ENCODE peak calls at places on chromosomes 6 and 20, in seven cellular contexts. S is DND-41, V is brain microvascular endothelial cell, T is astrocyte of the spinal cord, C is tibial artery, U is uterus, J is AG10803. W is an unnamed sample.

GRCh38 chr6:89582669-89583325 is 55.8 kb downstream of the LYRM2 start:
- DNase-seq in V (no peak), T (no peak), C (no peak), S (no peak), U (no peak), J (peak; percentile 4), W (no peak)

GRCh38 chr20:2524435-2525272 is 11.7 kb upstream of the TMC2 start:
- DNase-seq in V (peak; percentile 60), C (peak; percentile 75), U (peak; percentile 88), T (peak; percentile 83), S (peak; percentile 92), J (peak; percentile 65), W (peak; percentile 65)

GRCh38 chr6:44738652-44739141 is 351.2 kb downstream of the CDC5L start:
- DNase-seq in C (no peak), T (no peak), J (peak; percentile 90), U (no peak), V (peak; percentile 36), S (no peak), W (peak; percentile 29)

GRCh38 chr6:80637312-80637711 is 530.8 kb downstream of the BCKDHB start:
- DNase-seq in C (no peak), S (no peak), J (peak; percentile 60), V (peak; percentile 22), T (peak; percentile 31), U (no peak), W (peak; percentile 62)

GRCh38 chr6:115750946-115751345 is 309.7 kb downstream of the FRK start:
- DNase-seq in C (no peak), U (no peak), S (no peak), V (no peak), J (no peak), T (no peak), W (no peak)

GRCh38 chr6:158503222-158503621 is 56.7 kb upstream of the TMEM181 start:
- DNase-seq in J (no peak), U (no peak), V (no peak), S (no peak), C (no peak), T (no peak), W (no peak)

GRCh38 chr20:3805594-3806264 is 9.6 kb downstream of the CDC25B start:
- DNase-seq in J (peak; percentile 72), S (no peak), V (no peak), T (peak; percentile 67), C (no peak), U (no peak), W (peak; percentile 68)

GRCh38 chr6:144150673-144151009 is 324 bp downstream of the STX11 start:
- DNase-seq in U (no peak), C (no peak), S (peak; percentile 56), T (peak; percentile 35), J (no peak), V (peak; percentile 28), W (peak; percentile 34)

GRCh38 chr6:16494781-16495180 is 256.4 kb downstream of the GMPR start:
- DNase-seq in J (no peak), T (peak; percentile 21), S (no peak), V (no peak), C (no peak), U (no peak), W (no peak)

GRCh38 chr6:134416501-134417154 is 98.7 kb upstream of the SGK1 start:
- DNase-seq in U (no peak), J (peak; percentile 64), T (peak; percentile 47), C (no peak), S (no peak), V (peak; percentile 69), W (peak; percentile 82)

GRCh38 chr6:138025528-138025941 is 81.7 kb downstream of the PERP start:
- DNase-seq in U (no peak), J (no peak), T (no peak), V (no peak), C (no peak), S (no peak), W (no peak)

GRCh38 chr6:125549202-125549884 is 200.1 kb upstream of the HEY2 start:
- DNase-seq in S (no peak), V (no peak), U (no peak), T (no peak), C (no peak), J (no peak), W (no peak)

GRCh38 chr6:20717743-20718142 is 183.5 kb downstream of the CDKAL1 start:
- DNase-seq in S (no peak), U (no peak), C (no peak), T (no peak), V (no peak), J (no peak), W (no peak)

GRCh38 chr20:36085686-36086267 is 68.8 kb upstream of the EPB41L1 start:
- DNase-seq in U (no peak), V (peak; percentile 61), T (peak; percentile 61), S (no peak), J (peak; percentile 53), C (no peak), W (peak; percentile 74)

GRCh38 chr6:165222315-165223025 is 86.9 kb downstream of the C6orf118 start:
- DNase-seq in C (no peak), T (no peak), S (no peak), J (peak; percentile 15), U (no peak), V (no peak), W (no peak)

DNA sequence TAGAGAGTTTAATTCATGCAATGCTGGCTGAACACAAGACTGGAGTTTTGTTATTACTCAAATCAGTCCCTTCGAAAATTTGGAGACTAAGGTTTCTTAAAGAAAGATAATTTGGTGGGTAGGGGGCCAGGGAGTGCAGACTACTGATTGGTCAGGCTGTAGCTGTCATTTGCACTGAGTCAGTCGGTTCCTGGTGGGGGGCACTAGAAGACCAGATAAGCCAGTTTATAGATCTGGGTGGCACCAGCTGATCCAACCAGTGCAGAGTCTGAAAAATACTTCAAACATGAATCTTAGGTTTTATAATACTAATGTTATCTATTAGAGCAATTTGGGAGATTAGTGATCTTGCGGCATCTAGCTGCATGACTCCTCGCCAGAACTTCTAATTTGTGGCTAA is 530.7 kb downstream of the NKAIN2 start:
- DNase-seq in C (no peak), S (no peak), U (no peak), J (no peak), V (no peak), T (no peak), W (no peak)
- TF ChIP-seq CTCF in C (no peak), S (no peak), U (no peak), J (no peak), V (no peak), T (no peak), W (no peak)

GRCh38 chr20:19423097-19423891 is 210.9 kb downstream of the SLC24A3 start:
- DNase-seq in V (no peak), J (no peak), T (peak; percentile 32), S (no peak), U (no peak), C (no peak), W (no peak)

GRCh38 chr20:19423892-19424620 is 211.6 kb downstream of the SLC24A3 start:
- DNase-seq in U (no peak), S (no peak), J (no peak), C (no peak), V (no peak), T (no peak), W (no peak)

GRCh38 chr20:19416627-19417026 is 204.2 kb downstream of the SLC24A3 start:
- DNase-seq in V (no peak), S (no peak), C (no peak), U (no peak), T (no peak), J (no peak), W (no peak)

GRCh38 chr20:19415786-19416185 is 203.3 kb downstream of the SLC24A3 start:
- DNase-seq in U (no peak), S (no peak), T (no peak), V (no peak), J (no peak), C (no peak), W (no peak)

GRCh38 chr20:19419420-19419819 is 207.0 kb downstream of the SLC24A3 start:
- DNase-seq in J (no peak), C (no peak), V (no peak), U (no peak), S (no peak), T (no peak), W (no peak)
- TF ChIP-seq CTCF in J (no peak), C (no peak), V (no peak), U (no peak), S (no peak), T (no peak), W (no peak)

DNA sequence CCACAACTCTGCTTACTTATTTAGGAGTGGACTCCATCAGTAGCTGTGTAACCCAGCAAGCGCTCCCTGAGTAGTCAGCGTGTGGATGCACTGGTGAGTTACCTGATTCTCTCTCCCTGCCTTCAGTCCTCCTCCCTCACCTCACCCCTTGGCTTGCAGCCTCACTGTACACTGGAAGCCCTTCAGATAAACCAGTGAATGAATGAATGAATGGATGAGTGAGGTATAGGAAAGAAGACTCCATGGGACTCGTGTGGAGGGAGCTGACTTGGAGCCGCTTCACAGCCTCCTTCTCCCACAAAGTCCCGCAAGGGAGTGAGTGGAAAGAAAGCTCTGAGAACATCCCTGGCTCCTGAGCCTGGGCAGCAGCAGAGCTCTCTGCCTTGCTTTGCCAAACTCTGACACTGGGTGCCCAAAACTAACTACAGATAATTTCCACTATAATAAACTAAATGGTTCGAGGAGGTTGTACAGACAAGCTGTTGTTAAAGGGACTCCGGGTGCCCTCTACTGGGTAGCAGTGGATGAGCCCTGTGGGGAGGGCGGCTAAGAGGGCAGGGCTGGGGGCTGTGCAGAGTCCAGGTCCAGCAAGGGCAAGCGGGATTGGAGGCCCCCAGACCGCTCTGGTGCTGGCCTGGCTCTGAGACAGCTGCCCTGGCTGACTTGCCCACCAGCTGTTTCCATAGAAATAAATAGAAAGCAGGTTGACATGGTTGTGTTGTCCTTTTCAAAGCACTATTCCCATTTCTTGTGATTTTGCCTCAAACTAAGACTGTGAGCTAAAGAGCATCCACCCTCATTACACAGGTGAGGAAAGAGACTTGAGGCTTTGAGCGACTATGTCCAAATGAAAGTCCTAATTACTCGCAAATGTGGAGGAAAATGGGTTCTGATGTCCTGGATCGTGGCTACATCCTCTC is 167.7 kb upstream of the CST7 start:
- DNase-seq in U (no peak), C (no peak), S (peak; percentile 25), V (no peak), T (peak; percentile 55), J (peak; percentile 39), W (peak; percentile 50)
- TF ChIP-seq CTCF in U (no peak), C (peak; percentile 47), S (peak; percentile 61), V (peak; percentile 84), T (peak; percentile 85), J (peak; percentile 78), W (peak; percentile 77)

GRCh38 chr6:4309540-4309939 is 174.2 kb upstream of the ECI2 start:
- DNase-seq in T (no peak), U (no peak), J (no peak), S (no peak), V (no peak), C (no peak), W (no peak)

GRCh38 chr6:4311976-4312860 is 176.8 kb upstream of the ECI2 start:
- DNase-seq in V (no peak), C (no peak), U (no peak), J (no peak), S (no peak), T (no peak), W (no peak)

GRCh38 chr6:4305056-4305455 is 169.7 kb upstream of the ECI2 start:
- DNase-seq in C (no peak), T (no peak), S (no peak), J (no peak), V (no peak), U (no peak), W (no peak)

GRCh38 chr6:4303638-4304037 is 168.3 kb upstream of the ECI2 start:
- DNase-seq in V (no peak), U (no peak), C (no peak), J (no peak), T (no peak), S (no peak), W (no peak)

GRCh38 chr6:4308354-4308753 is 173.0 kb upstream of the ECI2 start:
- DNase-seq in S (no peak), C (no peak), J (no peak), V (no peak), T (no peak), U (no peak), W (no peak)
- TF ChIP-seq CTCF in S (no peak), C (no peak), J (no peak), V (no peak), T (no peak), U (no peak), W (no peak)